ENCODE peak calls at places on chromosomes 5 and 9, in nine cellular contexts. A is OCI-M1; Q is adipocyte; I is ureter; L is HT-29; S is astrocyte of the cerebellum; N is activated T-helper 2 cell treated with anti-CD3 and anti-CD28 coated beads, Interferon-gamma antibody, Interleukin-2, Interleukin-4, amounts not matched to agents 10 μg/mL and 5 μg/mL and 100 μg/mL, durations not matched to agents 14 hours and 24 hours and 36 hours; P is dorsolateral prefrontal cortex; B is NCI-H1417. W is an unnamed sample.
A peak's percentile ranks its signal among the peaks of the same experiment; 100 is the strongest.

GRCh38 chr5:96509721-96510383 is 76.8 kb upstream of the PCSK1 start:
- DNase-seq in S (peak; percentile 19), N (no peak), B (no peak), Q (peak; percentile 60), L (no peak), A (no peak), P (no peak), I (no peak), W (no peak)

GRCh38 chr9:127049581-127049980 is 72.9 kb downstream of the ANGPTL2 start:
- DNase-seq in A (no peak), N (no peak), S (no peak), L (no peak), I (no peak), B (no peak), Q (no peak), P (no peak), W (no peak)

GRCh38 chr5:138459311-138459710 is 6.0 kb upstream of the EGR1 start:
- DNase-seq in P (no peak), S (no peak), Q (no peak), L (no peak), I (no peak), B (no peak), A (no peak), N (peak; percentile 78), W (peak; percentile 55)

GRCh38 chr5:133596049-133596448 is 16.3 kb downstream of the FSTL4 start:
- DNase-seq in P (no peak), N (no peak), I (no peak), Q (no peak), L (no peak), S (no peak), B (no peak), A (no peak), W (no peak)

GRCh38 chr5:55037046-55037771 is 13.2 kb downstream of the GZMK start:
- DNase-seq in Q (peak; percentile 12), L (no peak), A (no peak), P (no peak), B (no peak), S (no peak), N (peak; percentile 69), I (no peak), W (peak; percentile 35)

GRCh38 chr9:134960701-134961181 is 43.0 kb upstream of the FCN1 start:
- DNase-seq in I (no peak), S (no peak), A (no peak), P (peak; percentile 41), N (no peak), Q (no peak), B (no peak), L (no peak), W (no peak)

GRCh38 chr5:52801329-52801728 is 13.6 kb downstream of the ITGA1 start:
- DNase-seq in A (peak; percentile 48), N (no peak), Q (peak; percentile 40), L (peak; percentile 58), I (no peak), P (no peak), S (no peak), B (peak; percentile 23), W (no peak)

GRCh38 chr9:81028504-81028903 is 660.8 kb downstream of the TLE1 start:
- DNase-seq in B (peak; percentile 27), L (peak; percentile 32), A (no peak), N (no peak), P (no peak), Q (peak; percentile 86), I (no peak), S (peak; percentile 89), W (no peak)

GRCh38 chr5:178202541-178202940 is 1.8 kb upstream of the HNRNPAB start:
- DNase-seq in A (no peak), L (no peak), B (no peak), I (no peak), S (no peak), P (no peak), N (no peak), Q (no peak), W (no peak)

GRCh38 chr5:132840896-132841818 is 10.7 kb upstream of the SHROOM1 start:
- DNase-seq in I (no peak), S (no peak), L (no peak), P (no peak), Q (peak; percentile 75), B (no peak), N (no peak), A (no peak), W (no peak)

GRCh38 chr9:119443179-119443578 is 73.9 kb upstream of the BRINP1 start:
- DNase-seq in Q (no peak), S (no peak), I (no peak), P (no peak), L (no peak), B (no peak), A (no peak), N (no peak), W (no peak)

GRCh38 chr5:144598451-144599068 is 427.9 kb downstream of the KCTD16 start:
- DNase-seq in L (no peak), B (peak; percentile 69), Q (no peak), N (no peak), I (no peak), S (no peak), P (no peak), A (no peak), W (no peak)

GRCh38 chr9:133332381-133332730 is 3.6 kb downstream of the SURF6 start:
- DNase-seq in P (no peak), B (no peak), L (no peak), A (no peak), S (no peak), N (no peak), Q (no peak), I (no peak), W (no peak)

GRCh38 chr5:173534664-173535063 is 81.8 kb downstream of the BOD1 start:
- DNase-seq in S (no peak), Q (no peak), I (no peak), N (no peak), L (no peak), P (no peak), A (no peak), B (no peak), W (no peak)

GRCh38 chr9:16090907-16091629 is 538.2 kb downstream of the CCDC171 start:
- DNase-seq in B (no peak), P (no peak), L (no peak), I (no peak), S (no peak), N (no peak), Q (no peak), A (peak; percentile 57), W (no peak)

GRCh38 chr5:4868140-4868735 is 271.9 kb upstream of the ADAMTS16 start:
- DNase-seq in Q (peak; percentile 16), A (peak; percentile 69), B (peak; percentile 83), I (no peak), P (no peak), L (peak; percentile 77), N (peak; percentile 11), S (peak; percentile 22), W (no peak)

GRCh38 chr5:56827043-56827442 is 11.7 kb downstream of the MAP3K1 start:
- DNase-seq in N (no peak), I (no peak), S (no peak), B (no peak), A (peak; percentile 21), Q (no peak), L (peak; percentile 54), P (no peak), W (no peak)

GRCh38 chr5:173888473-173889135 is 455 bp downstream of the CPEB4 start:
- DNase-seq in N (no peak), I (no peak), L (no peak), P (peak; percentile 59), S (no peak), A (peak; percentile 47), B (no peak), Q (peak; percentile 58), W (no peak)

GRCh38 chr9:132486706-132487350 is 76.8 kb downstream of the CFAP77 start:
- DNase-seq in S (no peak), L (no peak), I (no peak), P (no peak), N (peak; percentile 29), B (no peak), A (no peak), Q (no peak), W (no peak)

GRCh38 chr5:133383580-133383939 is 228.8 kb downstream of the FSTL4 start:
- DNase-seq in I (no peak), B (no peak), L (no peak), S (no peak), Q (no peak), A (no peak), P (no peak), N (no peak), W (no peak)

GRCh38 chr9:34334337-34334824 is 5.0 kb downstream of the NUDT2 start:
- DNase-seq in B (no peak), L (no peak), I (no peak), Q (no peak), S (no peak), N (no peak), P (no peak), A (no peak), W (no peak)

GRCh38 chr9:72773570-72773969 is 179.3 kb downstream of the ALDH1A1 start:
- DNase-seq in I (no peak), Q (peak; percentile 40), S (no peak), L (no peak), P (no peak), B (no peak), A (peak; percentile 53), N (no peak), W (no peak)

GRCh38 chr5:94403483-94403882 is 214.9 kb downstream of the KIAA0825 start:
- DNase-seq in P (no peak), I (no peak), N (no peak), A (no peak), S (no peak), B (no peak), L (no peak), Q (peak; percentile 0), W (no peak)

GRCh38 chr5:36535837-36536236 is 70.6 kb upstream of the SLC1A3 start:
- DNase-seq in P (no peak), A (no peak), L (no peak), Q (no peak), I (no peak), S (no peak), N (no peak), B (no peak), W (no peak)

GRCh38 chr5:148615644-148616283 is 38.6 kb downstream of the HTR4 start:
- DNase-seq in S (peak; percentile 23), N (no peak), Q (peak; percentile 12), B (no peak), A (no peak), I (no peak), L (no peak), P (no peak), W (no peak)

GRCh38 chr9:21174671-21175070 is 8.2 kb upstream of the IFNA21 start:
- DNase-seq in B (no peak), S (no peak), N (no peak), A (no peak), Q (no peak), I (no peak), L (no peak), P (no peak), W (no peak)

GRCh38 chr5:122844916-122845252 is 529 bp upstream of the SNX24 start:
- DNase-seq in L (no peak), I (no peak), S (no peak), B (no peak), Q (no peak), P (no peak), N (no peak), A (peak; percentile 25), W (no peak)

GRCh38 chr9:76162109-76162730 is 232.0 kb downstream of the RFK start:
- DNase-seq in A (no peak), I (no peak), Q (peak; percentile 8), P (no peak), L (no peak), N (no peak), B (no peak), S (peak; percentile 12), W (no peak)

GRCh38 chr9:4171519-4171918 is 128.3 kb downstream of the GLIS3 start:
- DNase-seq in I (no peak), B (no peak), A (no peak), N (no peak), S (no peak), L (no peak), P (no peak), Q (no peak), W (no peak)

GRCh38 chr9:114051706-114052105 is 26.4 kb downstream of the AMBP start:
- DNase-seq in S (no peak), Q (no peak), I (no peak), P (no peak), L (no peak), A (no peak), B (no peak), N (no peak), W (no peak)

GRCh38 chr9:114275246-114275994 is 47.5 kb upstream of the ORM1 start:
- DNase-seq in N (no peak), B (no peak), S (no peak), A (no peak), L (no peak), Q (no peak), P (peak; percentile 38), I (no peak), W (no peak)

W was measured in CD4-positive, alpha-beta T cell.